ENCODE peak calls at places on chromosomes 6 and 20, in six cellular contexts. D is T-helper 9 cell; B is cardiac muscle cell; T is CD8-positive, alpha-beta memory T cell; G is PC-9; Q is neural crest cell. R is an unnamed sample.

GRCh38 chr20:57473246-57474042 is 51.5 kb downstream of the CTCFL start:
- DNase-seq in D (no peak), B (peak; percentile 34), T (no peak), G (no peak), Q (no peak), R (peak; percentile 38)

GRCh38 chr6:24935753-24936152 is at the start of gene RIPOR2:
- DNase-seq in D (peak; percentile 59), B (no peak), T (peak; percentile 56), G (no peak), Q (peak; percentile 12), R (no peak)

GRCh38 chr6:160999508-160999907 is 7.9 kb downstream of the MAP3K4 start:
- DNase-seq in D (no peak), B (no peak), T (no peak), G (no peak), Q (no peak), R (no peak)

GRCh38 chr6:108285381-108285780 is 9.5 kb upstream of the AFG1L start:
- DNase-seq in D (no peak), B (no peak), T (no peak), G (no peak), Q (no peak), R (no peak)

GRCh38 chr6:17218023-17218748 is 63.0 kb upstream of the RBM24 start:
- DNase-seq in D (no peak), B (no peak), T (no peak), G (no peak), Q (no peak), R (no peak)

GRCh38 chr6:8982659-8983058 is 547.3 kb upstream of the SLC35B3 start:
- DNase-seq in D (no peak), B (peak; percentile 0), T (no peak), G (no peak), Q (no peak), R (no peak)

GRCh38 chr20:36307412-36308317 is 1.5 kb downstream of the DLGAP4 start:
- DNase-seq in D (no peak), B (no peak), T (no peak), G (no peak), Q (no peak), R (no peak)

GRCh38 chr6:136039185-136039584 is 187.7 kb downstream of the PDE7B start:
- DNase-seq in D (no peak), B (peak; percentile 58), T (no peak), G (no peak), Q (no peak), R (no peak)

GRCh38 chr6:50135968-50136367 is 86.2 kb upstream of the DEFB112 start:
- DNase-seq in D (no peak), B (no peak), T (no peak), G (no peak), Q (no peak), R (no peak)

GRCh38 chr6:54598787-54599309 is 247.7 kb upstream of the FAM83B start:
- DNase-seq in D (no peak), B (peak; percentile 48), T (no peak), G (no peak), Q (no peak), R (no peak)

GRCh38 chr6:130681028-130681427 is 146.2 kb upstream of the SMLR1 start:
- DNase-seq in D (no peak), B (peak; percentile 73), T (no peak), G (no peak), Q (no peak), R (no peak)

GRCh38 chr6:17278289-17279061 is 2.7 kb upstream of the RBM24 start:
- DNase-seq in D (no peak), B (peak; percentile 44), T (no peak), G (peak; percentile 70), Q (no peak), R (no peak)

GRCh38 chr20:23436681-23437080 is 2.8 kb upstream of the CSTL1 start:
- DNase-seq in D (no peak), B (peak; percentile 67), T (no peak), G (no peak), Q (no peak), R (peak; percentile 21)

GRCh38 chr6:8170754-8171153 is 68.4 kb upstream of the EEF1E1 start:
- DNase-seq in D (no peak), B (no peak), T (no peak), G (no peak), Q (no peak), R (no peak)

GRCh38 chr20:53954734-53955658 is 115.4 kb downstream of the BCAS1 start:
- DNase-seq in D (no peak), B (no peak), T (no peak), G (no peak), Q (no peak), R (no peak)

GRCh38 chr20:25509084-25509483 is 76.2 kb downstream of the NINL start:
- DNase-seq in D (no peak), B (no peak), T (no peak), G (no peak), Q (no peak), R (no peak)

GRCh38 chr20:17873410-17874270 is 95.0 kb downstream of the SNX5 start:
- DNase-seq in D (no peak), B (peak; percentile 98), T (no peak), G (no peak), Q (no peak), R (peak; percentile 40)